ENCODE peak calls at places on chromosomes 5 and 9, in ten cellular contexts. T, P, B, S, N, V, U, J, C and A are unnamed samples.

GRCh38 chr5:2686725-2687124 is 64.8 kb downstream of the IRX2 start:
- DNase-seq in T (no peak), P (no peak), B (no peak), S (no peak), N (no peak), V (no peak), U (no peak), J (no peak), C (no peak), A (no peak)

GRCh38 chr9:101323129-101323528 is 61.7 kb downstream of the BAAT start:
- DNase-seq in T (no peak), P (no peak), B (no peak), S (no peak), N (no peak), V (no peak), U (no peak), J (no peak), C (no peak), A (no peak)

GRCh38 chr9:127083598-127083997 is 38.8 kb downstream of the ANGPTL2 start:
- DNase-seq in T (no peak), P (peak; percentile 13), B (no peak), S (no peak), N (no peak), V (no peak), U (no peak), J (no peak), C (no peak), A (no peak)

GRCh38 chr5:11791777-11792176 is 112.5 kb downstream of the CTNND2 start:
- DNase-seq in T (no peak), P (no peak), B (no peak), S (no peak), N (no peak), V (no peak), U (no peak), J (no peak), C (no peak), A (no peak)

GRCh38 chr5:67793418-67793817 is 422.1 kb upstream of the PIK3R1 start:
- DNase-seq in T (no peak), P (no peak), B (no peak), S (no peak), N (no peak), V (no peak), U (no peak), J (no peak), C (no peak), A (no peak)

GRCh38 chr5:131286400-131286715 is 22.5 kb downstream of the CDC42SE2 start:
- DNase-seq in T (no peak), P (no peak), B (no peak), S (no peak), N (no peak), V (no peak), U (no peak), J (no peak), C (no peak), A (no peak)

GRCh38 chr9:115880221-115880620 is 273.4 kb upstream of the PAPPA start:
- DNase-seq in T (no peak), P (peak; percentile 11), B (no peak), S (no peak), N (no peak), V (no peak), U (no peak), J (no peak), C (no peak), A (no peak)

GRCh38 chr9:132125944-132126720 is 35.7 kb upstream of the NTNG2 start:
- DNase-seq in T (no peak), P (no peak), B (no peak), S (peak; percentile 6), N (no peak), V (no peak), U (no peak), J (no peak), C (no peak), A (no peak)

DNA sequence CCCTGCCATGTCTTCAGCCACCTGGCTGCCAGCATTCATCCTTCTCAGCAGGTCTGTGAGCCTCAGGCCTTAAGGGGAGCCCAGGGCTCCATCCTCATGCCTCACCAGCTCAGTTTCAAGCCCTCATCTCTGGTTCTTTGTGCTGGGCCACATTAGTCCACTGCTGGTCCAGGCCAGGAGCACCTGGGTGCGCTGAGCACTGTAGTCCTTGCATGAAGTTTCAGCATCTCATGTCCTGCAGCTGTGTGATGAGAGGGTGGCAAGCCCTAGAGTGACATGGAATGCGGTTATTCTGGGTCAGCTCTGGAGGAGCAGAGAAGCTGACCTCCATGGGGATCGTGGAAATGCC is 42.7 kb downstream of the COL5A1 start:
- DNase-seq in T (no peak), P (no peak), B (no peak), S (no peak), N (no peak), V (no peak), U (no peak), J (no peak), C (no peak), A (no peak)
- TF ChIP-seq CTCF in T (no peak), P (no peak), B (no peak), S (no peak), N (no peak), V (no peak), U (no peak), J (no peak), C (no peak), A (no peak)

GRCh38 chr9:136329211-136329627 is 1.9 kb downstream of the GPSM1 start:
- DNase-seq in T (no peak), P (no peak), B (no peak), S (no peak), N (no peak), V (no peak), U (no peak), J (no peak), C (no peak), A (no peak)

GRCh38 chr9:136327313-136327971 is at the start of gene GPSM1:
- DNase-seq in T (peak; percentile 61), P (peak; percentile 58), B (no peak), S (no peak), N (peak; percentile 66), V (peak; percentile 71), U (peak; percentile 55), J (no peak), C (peak; percentile 51), A (no peak)

GRCh38 chr9:136328011-136328621 is 777 bp downstream of the GPSM1 start:
- DNase-seq in T (no peak), P (no peak), B (no peak), S (no peak), N (no peak), V (no peak), U (no peak), J (no peak), C (peak; percentile 24), A (peak; percentile 47)

GRCh38 chr9:136329636-136330405 is 2.5 kb downstream of the GPSM1 start:
- DNase-seq in T (no peak), P (no peak), B (no peak), S (no peak), N (no peak), V (no peak), U (no peak), J (no peak), C (no peak), A (no peak)

DNA sequence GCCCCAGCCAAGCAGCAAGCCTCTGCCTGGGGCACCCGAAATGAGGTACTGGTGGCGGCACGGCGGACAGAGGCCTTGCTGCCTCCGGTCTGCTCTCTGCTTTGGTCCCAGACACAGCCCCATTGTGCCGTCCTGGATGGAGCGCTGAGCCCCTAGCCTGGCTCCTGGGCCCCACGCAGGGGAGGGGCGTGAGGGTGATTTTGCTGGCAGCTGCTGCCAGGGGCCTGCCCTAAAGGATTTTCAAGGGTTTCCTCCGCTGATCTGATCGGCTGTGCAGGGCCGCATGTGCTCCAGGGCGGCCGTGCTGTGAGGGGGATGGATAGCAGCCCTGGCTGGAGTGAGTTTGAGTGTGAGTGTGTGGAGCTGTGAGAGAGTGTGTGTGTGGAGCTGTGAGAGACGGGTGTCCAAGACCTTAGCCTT is 1.3 kb downstream of the GPSM1 start:
- DNase-seq in T (peak; percentile 83), P (peak; percentile 36), B (no peak), S (no peak), N (no peak), V (no peak), U (peak; percentile 60), J (no peak), C (peak; percentile 83), A (no peak)
- H3K4me3 ChIP-seq in T (peak overlapping the region; percentile 72), P (peak overlapping the region; percentile 96), B (peak overlapping the region; percentile 45), S (no peak overlapping the region), N (peak overlapping the region; percentile 63), V (peak overlapping the region; percentile 81), U (peak overlapping the region; percentile 73), J (peak overlapping the region; percentile 1), C (peak overlapping the region; percentile 81), A (peak overlapping the region; percentile 49)

GRCh38 chr5:74641778-74642542 is 1.4 kb upstream of the ENC1 start:
- DNase-seq in T (peak; percentile 62), P (peak; percentile 87), B (peak; percentile 67), S (peak; percentile 64), N (peak; percentile 66), V (no peak), U (peak; percentile 93), J (peak; percentile 51), C (peak; percentile 71), A (peak; percentile 76)

GRCh38 chr5:74638776-74639537 is 1.6 kb downstream of the ENC1 start:
- DNase-seq in T (no peak), P (peak; percentile 61), B (peak; percentile 44), S (peak; percentile 87), N (no peak), V (no peak), U (peak; percentile 62), J (no peak), C (peak; percentile 25), A (no peak)

GRCh38 chr5:74640450-74641013 is at the start of gene ENC1:
- DNase-seq in T (peak; percentile 95), P (peak; percentile 84), B (peak; percentile 84), S (peak; percentile 95), N (peak; percentile 93), V (peak; percentile 90), U (peak; percentile 89), J (peak; percentile 87), C (peak; percentile 92), A (peak; percentile 88)

GRCh38 chr5:74641014-74641777 is 668 bp upstream of the ENC1 start:
- DNase-seq in T (peak; percentile 91), P (peak; percentile 64), B (peak; percentile 97), S (peak; percentile 77), N (peak; percentile 94), V (peak; percentile 87), U (peak; percentile 76), J (peak; percentile 81), C (peak; percentile 85), A (peak; percentile 84)

DNA sequence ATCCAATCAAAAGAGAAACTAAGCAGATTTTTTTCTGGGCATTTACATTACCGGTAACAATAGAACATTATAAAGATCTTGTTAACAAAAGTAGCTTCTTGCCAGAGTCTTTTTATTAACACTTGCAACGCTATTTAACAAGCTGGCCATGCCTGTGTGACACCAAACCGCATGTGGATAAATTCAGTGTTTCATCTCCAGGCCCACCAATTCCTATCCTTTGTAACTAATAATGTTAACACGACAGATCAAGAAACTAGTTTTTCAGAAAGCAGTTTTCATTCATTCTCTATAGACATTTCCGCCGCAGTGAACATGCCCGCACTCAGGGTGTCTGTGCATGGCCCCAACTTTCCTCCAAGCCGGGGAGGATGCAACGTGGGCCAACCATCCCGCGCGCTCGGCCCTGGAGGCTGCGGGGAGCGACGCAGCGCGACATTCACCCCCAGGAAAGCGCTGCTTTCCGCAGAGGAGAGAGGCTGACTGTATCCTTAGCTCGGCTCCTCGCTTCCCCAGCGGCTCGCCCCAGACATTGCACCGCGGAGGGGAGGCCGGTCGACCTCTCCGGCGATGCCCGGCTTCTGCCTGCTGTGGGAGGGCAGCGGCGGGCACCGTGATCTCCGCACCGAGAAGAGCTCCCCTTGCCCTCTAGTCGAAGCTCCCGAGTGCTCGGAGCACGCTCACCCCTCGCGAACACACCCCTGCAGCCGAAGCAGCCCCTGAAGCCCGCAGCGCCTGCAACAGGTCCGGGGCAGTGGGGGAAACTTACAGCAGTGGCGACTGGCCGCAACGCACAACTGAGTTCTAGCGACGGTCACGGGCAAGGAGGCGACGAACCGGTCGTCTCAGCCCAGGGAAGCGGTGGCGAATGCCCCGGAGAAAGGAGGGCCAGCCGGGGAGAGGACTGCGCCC is 734 bp downstream of the ENC1 start:
- DNase-seq in T (peak; percentile 40), P (peak; percentile 49), B (peak; percentile 46), S (peak; percentile 64), N (no peak), V (peak; percentile 56), U (peak; percentile 59), J (peak; percentile 50), C (peak; percentile 68), A (no peak)
- TF ChIP-seq CTCF in T (peak; percentile 16), P (no peak), B (no peak), S (peak; percentile 9), N (no peak), V (no peak), U (peak; percentile 25), J (no peak), C (no peak), A (no peak)

DNA sequence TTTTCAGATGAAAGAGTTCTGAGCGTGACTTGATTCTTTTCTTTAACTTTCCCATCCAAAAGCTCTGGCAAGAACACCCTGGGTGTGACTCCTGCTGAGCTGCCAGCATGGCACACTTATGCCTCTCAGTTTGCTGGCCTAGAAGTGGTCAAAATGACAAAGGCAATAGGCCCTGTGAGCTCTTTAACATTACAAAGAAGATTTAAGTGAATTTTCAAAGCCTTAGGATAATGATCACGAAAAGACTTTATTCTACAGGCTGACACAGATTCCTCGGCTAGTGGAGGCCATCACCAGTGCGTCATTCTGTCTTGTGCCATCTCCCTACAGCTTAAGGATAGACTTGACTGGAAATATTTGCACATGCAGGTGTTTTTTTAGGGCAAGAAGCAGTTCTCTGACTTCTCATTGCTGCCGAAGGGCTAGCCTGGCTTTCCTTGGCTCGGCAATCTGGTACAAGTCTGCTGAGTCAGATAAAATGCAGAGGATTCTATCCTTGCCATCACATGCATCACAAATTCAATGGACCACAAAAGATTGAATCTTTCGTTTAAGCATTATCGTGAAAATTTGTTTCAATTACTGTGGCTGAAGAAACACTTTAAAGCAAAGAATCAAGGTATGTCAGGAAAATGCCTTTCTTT is 311.5 kb downstream of the COX7C start:
- DNase-seq in T (no peak), P (no peak), B (no peak), S (no peak), N (no peak), V (no peak), U (no peak), J (no peak), C (no peak), A (no peak)
- H3K4me3 ChIP-seq in T (no peak overlapping the region), P (no peak overlapping the region), B (no peak overlapping the region), S (no peak overlapping the region), N (no peak overlapping the region), V (no peak overlapping the region), U (no peak overlapping the region), J (no peak overlapping the region), C (no peak overlapping the region), A (no peak overlapping the region)